ENCODE peak calls at places on chromosome 15, in six cellular contexts. Q, V, N, S, E and Z are unnamed samples.

GRCh38 chr15:63892794-63893441 is 59.2 kb upstream of the HERC1 start:
- DNase-seq in Q (no peak), V (no peak), N (no peak), S (no peak), E (no peak), Z (no peak)

GRCh38 chr15:65213241-65213640 is 2.0 kb upstream of the CILP start:
- DNase-seq in Q (no peak), V (no peak), N (no peak), S (no peak), E (no peak), Z (no peak)

GRCh38 chr15:49428392-49429095 is 5.5 kb downstream of the FGF7 start:
- DNase-seq in Q (no peak), V (no peak), N (no peak), S (no peak), E (no peak), Z (no peak)

GRCh38 chr15:25372298-25372697 is 66.5 kb downstream of the UBE3A start:
- DNase-seq in Q (no peak), V (no peak), N (no peak), S (no peak), E (no peak), Z (no peak)

GRCh38 chr15:78075490-78076230 is 1.9 kb downstream of the TBC1D2B start:
- DNase-seq in Q (no peak), V (peak; percentile 44), N (peak; percentile 45), S (peak; percentile 41), E (peak; percentile 77), Z (no peak)

GRCh38 chr15:33311312-33311971 is 675 bp downstream of the RYR3 start:
- DNase-seq in Q (peak; percentile 33), V (no peak), N (no peak), S (no peak), E (no peak), Z (no peak)

GRCh38 chr15:74422723-74423442 is 10.9 kb downstream of the SEMA7A start:
- DNase-seq in Q (no peak), V (peak; percentile 43), N (no peak), S (peak; percentile 80), E (no peak), Z (no peak)

GRCh38 chr15:58981808-58982475 is 5.5 kb upstream of the RNF111 start:
- DNase-seq in Q (no peak), V (no peak), N (no peak), S (no peak), E (no peak), Z (no peak)

GRCh38 chr15:89356634-89357298 is 22.1 kb upstream of the POLG start:
- DNase-seq in Q (no peak), V (peak; percentile 50), N (no peak), S (peak; percentile 48), E (no peak), Z (no peak)